ENCODE peak calls at places on chromosomes 4 and X, in eight cellular contexts. One of them, this sample, is unnamed.

GRCh38 chr4:86359944-86360478 is at the start of gene MAPK10:
- DNase-seq in fibroblast of lung: peak
- DNase-seq in MM.1S: peak
- DNase-seq in OCI-LY7: peak
- DNase-seq in lung: peak
- DNase-seq in mammary epithelial cell: peak
- DNase-seq in lower leg skin: peak
- DNase-seq in Caco-2: peak
- DNase-seq in this sample: peak

GRCh38 chrX:49186125-49187027 is at the start of gene PRICKLE3:
- DNase-seq in OCI-LY7: peak
- DNase-seq in lung: peak
- DNase-seq in lower leg skin: peak
- DNase-seq in Caco-2: peak
- DNase-seq in MM.1S: peak
- DNase-seq in fibroblast of lung: peak
- DNase-seq in mammary epithelial cell: peak
- DNase-seq in this sample: peak

GRCh38 chrX:68721546-68721945 is 74.1 kb downstream of the STARD8 start:
- DNase-seq in Caco-2: no peak
- DNase-seq in lung: no peak
- DNase-seq in mammary epithelial cell: no peak
- DNase-seq in OCI-LY7: no peak
- DNase-seq in MM.1S: no peak
- DNase-seq in fibroblast of lung: no peak
- DNase-seq in lower leg skin: peak
- DNase-seq in this sample: no peak

GRCh38 chr4:159227378-159227777 is 124.5 kb downstream of the RAPGEF2 start:
- DNase-seq in OCI-LY7: no peak
- DNase-seq in MM.1S: no peak
- DNase-seq in Caco-2: no peak
- DNase-seq in mammary epithelial cell: peak
- DNase-seq in lower leg skin: no peak
- DNase-seq in fibroblast of lung: peak
- DNase-seq in lung: no peak
- DNase-seq in this sample: no peak

GRCh38 chr4:133865606-133866327 is 335.8 kb downstream of the PABPC4L start:
- DNase-seq in Caco-2: peak
- DNase-seq in lower leg skin: no peak
- DNase-seq in OCI-LY7: no peak
- DNase-seq in MM.1S: no peak
- DNase-seq in fibroblast of lung: peak
- DNase-seq in mammary epithelial cell: peak
- DNase-seq in lung: no peak
- DNase-seq in this sample: no peak

GRCh38 chrX:118496763-118497079 is 1.1 kb downstream of the DOCK11 start:
- DNase-seq in OCI-LY7: peak
- DNase-seq in fibroblast of lung: no peak
- DNase-seq in MM.1S: no peak
- DNase-seq in mammary epithelial cell: no peak
- DNase-seq in Caco-2: no peak
- DNase-seq in lung: no peak
- DNase-seq in lower leg skin: no peak
- DNase-seq in this sample: no peak

GRCh38 chrX:139079789-139080188 is 368.3 kb upstream of the FGF13 start:
- DNase-seq in OCI-LY7: no peak
- DNase-seq in fibroblast of lung: no peak
- DNase-seq in mammary epithelial cell: no peak
- DNase-seq in lower leg skin: no peak
- DNase-seq in MM.1S: no peak
- DNase-seq in lung: no peak
- DNase-seq in Caco-2: no peak
- DNase-seq in this sample: no peak

GRCh38 chrX:20254712-20255299 is 11.9 kb downstream of the RPS6KA3 start:
- DNase-seq in MM.1S: no peak
- DNase-seq in mammary epithelial cell: no peak
- DNase-seq in Caco-2: no peak
- DNase-seq in lower leg skin: no peak
- DNase-seq in OCI-LY7: no peak
- DNase-seq in lung: no peak
- DNase-seq in fibroblast of lung: peak
- DNase-seq in this sample: no peak

GRCh38 chr4:185880571-185880970 is 68.6 kb upstream of the SORBS2 start:
- DNase-seq in fibroblast of lung: no peak
- DNase-seq in Caco-2: no peak
- DNase-seq in lung: no peak
- DNase-seq in lower leg skin: no peak
- DNase-seq in MM.1S: no peak
- DNase-seq in mammary epithelial cell: no peak
- DNase-seq in OCI-LY7: no peak
- DNase-seq in this sample: no peak

GRCh38 chr4:152591361-152591760 is 55.5 kb upstream of the FBXW7 start:
- DNase-seq in MM.1S: no peak
- DNase-seq in lung: peak
- DNase-seq in lower leg skin: peak
- DNase-seq in fibroblast of lung: peak
- DNase-seq in mammary epithelial cell: peak
- DNase-seq in OCI-LY7: no peak
- DNase-seq in Caco-2: no peak
- DNase-seq in this sample: no peak

GRCh38 chr4:89110541-89110985 is 770 bp upstream of the TIGD2 start:
- DNase-seq in OCI-LY7: no peak
- DNase-seq in lower leg skin: no peak
- DNase-seq in Caco-2: peak
- DNase-seq in MM.1S: no peak
- DNase-seq in fibroblast of lung: no peak
- DNase-seq in mammary epithelial cell: no peak
- DNase-seq in lung: no peak
- DNase-seq in this sample: no peak

GRCh38 chr4:89108068-89108467 is 3.3 kb upstream of the TIGD2 start:
- DNase-seq in mammary epithelial cell: no peak
- DNase-seq in OCI-LY7: peak
- DNase-seq in lung: no peak
- DNase-seq in lower leg skin: no peak
- DNase-seq in Caco-2: no peak
- DNase-seq in MM.1S: no peak
- DNase-seq in fibroblast of lung: no peak
- DNase-seq in this sample: no peak

GRCh38 chr4:89110986-89111832 is at the start of gene TIGD2:
- DNase-seq in lung: peak
- DNase-seq in Caco-2: peak
- DNase-seq in lower leg skin: peak
- DNase-seq in fibroblast of lung: peak
- DNase-seq in OCI-LY7: peak
- DNase-seq in mammary epithelial cell: peak
- DNase-seq in MM.1S: peak
- DNase-seq in this sample: peak

GRCh38 chr4:89111833-89112563 is 665 bp downstream of the TIGD2 start:
- DNase-seq in OCI-LY7: no peak
- DNase-seq in lung: no peak
- DNase-seq in mammary epithelial cell: peak
- DNase-seq in lower leg skin: no peak
- DNase-seq in Caco-2: peak
- DNase-seq in fibroblast of lung: peak
- DNase-seq in MM.1S: peak
- DNase-seq in this sample: no peak

DNA sequence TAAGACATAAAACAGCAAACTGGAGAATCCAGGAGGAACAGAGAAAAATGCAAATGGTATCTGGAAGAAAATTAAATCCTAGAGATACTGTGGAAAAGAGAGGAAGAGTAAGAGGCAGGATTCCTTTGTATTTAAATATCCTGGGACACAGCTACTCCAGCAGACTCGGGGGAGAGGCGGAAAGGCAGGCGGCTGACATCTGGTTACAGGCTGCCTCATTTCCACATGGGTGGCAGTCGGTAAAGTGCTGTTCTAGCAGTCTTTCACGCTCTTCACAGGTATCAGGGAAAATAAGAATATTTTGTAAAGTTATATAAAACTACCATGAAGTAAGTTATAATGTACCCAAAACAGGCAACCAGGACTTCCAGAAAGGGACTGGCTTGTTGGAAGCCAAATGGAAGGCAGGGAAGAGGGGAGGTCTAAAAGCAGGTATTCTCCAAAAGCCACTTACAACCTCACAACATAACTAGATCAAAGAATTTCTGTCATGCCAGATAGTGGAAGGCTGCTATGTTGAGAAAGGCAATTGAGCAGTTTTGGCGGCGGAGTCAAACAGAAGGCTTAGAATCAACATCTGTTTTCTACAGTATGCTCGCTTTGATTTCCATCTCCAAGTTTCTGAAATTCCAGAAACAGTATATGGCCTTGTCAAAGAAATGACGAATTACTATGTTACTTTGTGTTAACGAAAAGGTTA is 1.3 kb upstream of the TIGD2 start:
- DNase-seq in MM.1S: no peak
- DNase-seq in lung: no peak
- DNase-seq in mammary epithelial cell: no peak
- DNase-seq in fibroblast of lung: no peak
- DNase-seq in lower leg skin: no peak
- DNase-seq in Caco-2: no peak
- DNase-seq in OCI-LY7: no peak
- DNase-seq in this sample: no peak
- H3K4me3 ChIP-seq in MM.1S: peak
- H3K4me3 ChIP-seq in lung: no peak
- H3K4me3 ChIP-seq in mammary epithelial cell: no peak
- H3K4me3 ChIP-seq in fibroblast of lung: no peak
- H3K4me3 ChIP-seq in lower leg skin: no peak
- H3K4me3 ChIP-seq in Caco-2: peak
- H3K4me3 ChIP-seq in OCI-LY7: no peak
- H3K4me3 ChIP-seq in this sample: no peak

DNA sequence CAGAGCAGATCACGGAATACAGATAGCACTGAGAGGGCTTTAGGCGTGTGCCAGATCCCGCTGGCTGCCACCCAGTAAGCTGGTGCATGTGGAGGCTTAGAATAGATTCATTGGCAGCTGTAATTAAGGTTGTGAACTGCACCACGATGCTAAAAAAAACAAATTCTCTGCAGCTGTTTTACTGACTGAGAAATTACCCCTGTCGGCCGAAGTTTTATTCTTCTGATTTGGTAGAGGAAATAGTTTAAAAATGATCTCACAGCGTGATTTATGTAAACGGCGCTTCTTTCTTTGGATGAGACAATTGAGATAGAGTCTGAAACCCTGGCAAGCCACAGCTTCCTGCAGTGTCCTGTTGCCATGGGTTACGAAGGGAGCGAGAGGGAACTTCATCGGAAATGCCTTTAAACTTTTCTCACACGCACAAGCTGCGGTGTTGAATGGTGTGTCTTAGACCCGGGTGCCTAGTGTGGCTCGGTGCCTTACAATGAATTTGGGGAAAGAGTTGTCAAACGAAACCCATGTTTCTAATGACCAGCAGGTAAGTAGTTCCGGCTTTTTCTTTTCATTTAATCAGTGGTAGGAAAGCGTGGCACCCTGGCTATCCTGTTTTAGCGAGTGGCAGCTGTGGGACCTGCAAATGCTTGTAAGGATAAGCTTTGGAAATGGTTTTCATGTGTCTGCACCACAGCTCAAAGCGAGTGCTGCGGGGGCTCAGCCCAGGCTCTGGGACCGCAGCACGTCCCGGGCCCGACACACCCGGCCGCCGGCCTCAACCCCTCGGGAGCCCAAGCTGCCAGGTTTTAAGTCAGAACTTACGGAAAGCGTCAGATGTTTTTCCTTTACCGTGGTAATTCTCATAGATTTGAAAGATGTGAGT is 71.7 kb upstream of the HGFAC start:
- DNase-seq in OCI-LY7: no peak
- DNase-seq in lung: no peak
- DNase-seq in fibroblast of lung: peak
- DNase-seq in Caco-2: no peak
- DNase-seq in mammary epithelial cell: peak
- DNase-seq in MM.1S: peak
- DNase-seq in lower leg skin: no peak
- DNase-seq in this sample: peak
- H3K4me3 ChIP-seq in OCI-LY7: no peak
- H3K4me3 ChIP-seq in lung: no peak
- H3K4me3 ChIP-seq in fibroblast of lung: peak
- H3K4me3 ChIP-seq in Caco-2: no peak
- H3K4me3 ChIP-seq in mammary epithelial cell: no peak
- H3K4me3 ChIP-seq in MM.1S: no peak
- H3K4me3 ChIP-seq in lower leg skin: no peak
- H3K4me3 ChIP-seq in this sample: peak

DNA sequence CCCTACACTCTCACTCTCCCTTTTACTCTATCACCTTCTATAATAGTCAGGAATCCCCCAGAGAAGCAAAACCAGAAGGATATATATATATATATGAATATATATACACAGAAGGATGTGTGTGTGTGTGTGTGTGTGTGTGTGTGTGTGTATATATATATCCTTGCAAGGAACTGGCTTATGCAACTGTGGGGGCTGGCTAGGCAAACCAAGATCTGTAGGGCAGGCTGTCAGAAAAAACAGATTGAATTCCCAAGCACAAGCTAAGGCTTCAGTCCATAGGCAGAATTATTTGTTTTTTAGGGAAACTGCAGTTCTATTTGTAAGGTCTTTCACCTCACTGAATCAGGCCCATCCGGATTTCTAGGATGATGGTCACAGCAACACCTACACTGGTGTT is 13.0 kb upstream of the KLHL2 start:
- DNase-seq in fibroblast of lung: no peak
- DNase-seq in lung: no peak
- DNase-seq in MM.1S: no peak
- DNase-seq in OCI-LY7: no peak
- DNase-seq in Caco-2: no peak
- DNase-seq in mammary epithelial cell: no peak
- DNase-seq in lower leg skin: no peak
- DNase-seq in this sample: no peak
- H3K4me3 ChIP-seq in fibroblast of lung: no peak
- H3K4me3 ChIP-seq in lung: no peak
- H3K4me3 ChIP-seq in MM.1S: no peak
- H3K4me3 ChIP-seq in OCI-LY7: no peak
- H3K4me3 ChIP-seq in Caco-2: no peak
- H3K4me3 ChIP-seq in mammary epithelial cell: no peak
- H3K4me3 ChIP-seq in lower leg skin: no peak
- H3K4me3 ChIP-seq in this sample: no peak

GRCh38 chr4:79877511-79877910 is 195.5 kb downstream of the ANTXR2 start:
- DNase-seq in OCI-LY7: no peak
- DNase-seq in mammary epithelial cell: no peak
- DNase-seq in fibroblast of lung: no peak
- DNase-seq in Caco-2: no peak
- DNase-seq in MM.1S: no peak
- DNase-seq in lung: no peak
- DNase-seq in lower leg skin: no peak
- DNase-seq in this sample: no peak
- H3K4me3 ChIP-seq in OCI-LY7: no peak
- H3K4me3 ChIP-seq in mammary epithelial cell: no peak
- H3K4me3 ChIP-seq in fibroblast of lung: no peak
- H3K4me3 ChIP-seq in Caco-2: no peak
- H3K4me3 ChIP-seq in MM.1S: no peak
- H3K4me3 ChIP-seq in lung: no peak
- H3K4me3 ChIP-seq in lower leg skin: no peak
- H3K4me3 ChIP-seq in this sample: no peak

This sample was measured in Jurkat, Clone E6-1.